ENCODE peak calls at places on chromosomes 11 and 22, in four cellular contexts. V, P, H and E are unnamed samples.

GRCh38 chr11:45820211-45820857 is 15.4 kb downstream of the SLC35C1 start:
- DNase-seq in V (no peak), P (no peak), H (no peak), E (no peak)

GRCh38 chr11:47908198-47908597 is 60.0 kb upstream of the NUP160 start:
- DNase-seq in P (no peak), H (no peak), V (no peak), E (peak)

GRCh38 chr11:125999234-125999880 is 53.5 kb downstream of the VSIG10L2 start:
- DNase-seq in H (no peak), P (no peak), V (no peak), E (no peak)

GRCh38 chr11:128172046-128172878 is 415.1 kb downstream of the ETS1 start:
- DNase-seq in V (peak), H (peak), P (peak), E (peak)

GRCh38 chr11:12893787-12894672 is 115.1 kb upstream of the RASSF10 start:
- DNase-seq in V (peak), H (no peak), P (peak), E (peak)

GRCh38 chr22:22388055-22388454 is 120.5 kb downstream of the ZNF280B start:
- DNase-seq in H (no peak), V (no peak), P (no peak), E (no peak)

GRCh38 chr11:126197277-126197939 is 14.0 kb downstream of the RPUSD4 start:
- DNase-seq in H (no peak), V (no peak), P (no peak), E (no peak)

GRCh38 chr11:2761131-2762030 is 61.6 kb upstream of the KCNQ1OT1 start:
- DNase-seq in P (no peak), V (no peak), H (no peak), E (no peak)

GRCh38 chr11:85531498-85531897 is 95.6 kb downstream of the DLG2 start:
- DNase-seq in H (no peak), V (no peak), P (no peak), E (no peak)

GRCh38 chr11:131278472-131278871 is 91.9 kb upstream of the NTM start:
- DNase-seq in H (no peak), V (no peak), P (no peak), E (no peak)

GRCh38 chr11:118913411-118914125 is 12.2 kb downstream of the BCL9L start:
- DNase-seq in P (no peak), H (no peak), V (no peak), E (peak)

GRCh38 chr22:49147171-49147570 is 680.5 kb downstream of the BRD1 start:
- DNase-seq in H (no peak), P (no peak), V (no peak), E (no peak)

GRCh38 chr11:14458377-14458776 is 41.2 kb downstream of the COPB1 start:
- DNase-seq in V (no peak), H (no peak), P (no peak), E (no peak)

GRCh38 chr11:12502041-12502440 is 124.7 kb downstream of the PARVA start:
- DNase-seq in H (no peak), V (no peak), P (no peak), E (no peak)

DNA sequence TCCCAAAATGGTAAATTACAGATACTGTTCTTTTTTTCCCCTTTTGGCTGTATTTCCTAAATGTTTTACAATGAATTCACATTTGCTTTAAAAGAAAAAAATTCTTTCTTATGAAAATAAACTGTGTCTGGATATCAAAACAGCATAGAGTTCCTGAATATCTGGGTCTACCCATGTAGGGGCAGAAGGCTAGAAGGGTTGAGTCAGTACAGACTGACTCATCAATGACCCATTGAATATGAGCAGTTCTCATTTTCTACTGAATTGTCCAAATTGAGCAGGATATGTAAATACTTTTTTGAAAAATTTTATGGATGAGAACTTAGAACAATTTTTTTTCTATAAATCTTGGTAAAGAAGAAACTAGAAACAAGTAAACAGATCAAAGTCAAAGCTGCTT is 16.3 kb upstream of the C11orf87 start:
- DNase-seq in H (no peak), V (no peak), P (no peak), E (no peak)
- TF ChIP-seq MYC in H (no peak), V (no peak), P (no peak), E (no peak)

DNA sequence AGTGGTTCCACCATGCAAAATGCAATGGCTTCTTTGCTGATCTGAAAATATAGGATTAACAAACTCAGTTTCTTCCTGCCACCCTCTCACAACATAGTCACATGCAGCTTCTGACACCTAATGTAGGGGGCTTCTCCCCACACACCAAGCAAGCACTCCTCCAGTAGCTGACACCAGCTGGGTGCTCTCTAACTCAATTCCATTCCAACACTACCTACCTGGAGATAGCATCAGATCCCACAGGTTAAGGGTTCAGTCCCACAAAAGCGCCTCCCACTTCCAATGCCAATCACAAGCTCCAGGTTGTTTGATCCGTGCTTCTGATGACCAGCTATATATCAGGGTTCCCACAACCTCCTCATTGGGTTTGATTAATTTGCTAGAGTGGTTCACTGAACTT is 31.8 kb upstream of the NNMT start:
- DNase-seq in P (no peak), V (no peak), H (no peak), E (no peak)
- TF ChIP-seq MYC in P (no peak), V (no peak), H (no peak), E (no peak)

GRCh38 chr22:46119729-46120419 is 30.5 kb upstream of the PPARA start:
- DNase-seq in V (no peak), P (peak), H (no peak), E (no peak)
- TF ChIP-seq MYC in V (no peak), P (no peak), H (no peak), E (no peak)

DNA sequence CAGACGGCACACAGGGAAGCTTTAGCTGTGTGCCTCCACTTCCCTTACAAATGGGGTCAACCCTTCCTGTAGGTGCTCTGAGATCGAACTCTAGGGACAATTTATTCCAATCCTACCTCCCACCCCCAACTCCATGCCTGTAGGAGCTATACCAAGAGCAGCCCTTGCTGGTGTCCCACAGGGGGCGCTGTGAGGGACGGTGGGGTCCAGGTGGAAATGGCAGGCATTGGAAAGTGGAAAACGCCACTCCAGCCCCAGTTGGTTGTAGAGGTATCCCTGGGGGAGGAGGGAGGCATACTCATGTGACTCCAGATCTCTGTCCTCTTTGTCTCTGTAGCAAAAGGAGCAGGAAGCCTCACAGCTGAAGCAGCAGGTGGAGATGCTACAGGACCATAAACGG is 161.3 kb downstream of the MYO18B start:
- DNase-seq in H (no peak), P (peak), V (no peak), E (peak)
- TF ChIP-seq MYC in H (no peak), P (no peak), V (no peak), E (no peak)

GRCh38 chr11:79920480-79920879 is 479.6 kb upstream of the TENM4 start:
- DNase-seq in P (no peak), V (no peak), H (no peak), E (no peak)
- TF ChIP-seq MYC in P (no peak), V (no peak), H (no peak), E (no peak)

DNA sequence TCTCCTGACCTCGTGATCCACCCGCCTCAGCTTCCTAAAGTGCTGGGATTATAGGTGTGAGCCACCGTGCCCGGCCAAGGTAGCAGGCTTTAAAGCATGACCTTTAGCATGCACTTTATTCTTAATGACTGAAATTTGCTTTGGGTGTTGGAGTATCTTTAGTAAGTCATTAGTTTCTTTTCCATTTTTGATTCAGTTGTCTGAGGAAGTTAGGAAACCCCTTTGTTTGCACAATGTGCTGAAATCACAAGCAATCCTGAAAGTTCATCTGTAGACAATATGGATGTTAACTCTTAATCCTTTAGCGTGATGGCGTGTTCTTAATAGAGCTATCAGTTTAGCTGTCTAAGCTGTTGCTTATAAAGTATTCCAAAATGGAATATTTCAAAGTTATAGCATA is 16.8 kb downstream of the SDHD start:
- DNase-seq in V (no peak), P (no peak), H (no peak), E (peak)
- TF ChIP-seq MYC in V (no peak), P (no peak), H (no peak), E (no peak)

DNA sequence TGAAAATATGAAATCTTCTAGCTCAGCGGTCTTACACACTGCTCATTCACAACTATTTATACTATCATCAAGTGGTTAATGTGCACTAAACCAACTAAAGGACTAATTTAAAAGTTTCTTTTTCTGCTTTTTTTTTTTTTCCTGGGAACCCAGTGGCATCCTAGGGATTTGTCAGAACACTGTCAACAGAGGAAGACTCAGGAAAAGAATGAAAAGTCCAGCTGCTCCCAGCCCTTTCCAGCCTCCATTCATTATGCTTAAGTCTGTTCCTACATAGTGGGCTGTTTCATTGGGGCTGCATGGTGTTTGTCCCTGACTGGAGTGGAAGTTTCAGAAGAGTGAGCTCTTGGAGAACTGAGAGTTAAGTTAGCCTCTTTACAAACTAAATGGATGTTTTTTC is 391.1 kb downstream of the AASDHPPT start:
- DNase-seq in H (no peak), V (no peak), P (no peak), E (no peak)
- TF ChIP-seq MYC in H (no peak), V (no peak), P (no peak), E (no peak)